ENCODE peak calls at places on chromosomes 3 and 15, in eight cellular contexts. Q is GM04504, G is dorsolateral prefrontal cortex, B is heart right ventricle, V is aorta, K is activated T-helper 1 cell treated with Interleukin-2 at 50 U/mL for 16 hours, J is upper lobe of left lung, P is endothelial cell. N is an unnamed sample.

GRCh38 chr3:45640091-45640507 is 45.5 kb downstream of the LIMD1 start:
- DNase-seq in Q (no peak), G (no peak), B (no peak), V (no peak), K (no peak), J (no peak), P (no peak), N (no peak)

GRCh38 chr3:47583320-47584075 is 4.8 kb upstream of the CSPG5 start:
- DNase-seq in Q (no peak), G (no peak), B (no peak), V (no peak), K (no peak), J (no peak), P (no peak), N (no peak)

GRCh38 chr3:127059032-127059560 is 76.2 kb downstream of the PLXNA1 start:
- DNase-seq in Q (no peak), G (no peak), B (no peak), V (no peak), K (no peak), J (no peak), P (no peak), N (no peak)

GRCh38 chr15:70853855-70854668 is at the start of gene LARP6:
- DNase-seq in Q (no peak), G (peak), B (peak), V (peak), K (no peak), J (peak), P (peak), N (no peak)

GRCh38 chr3:14532691-14533456 is 7.3 kb downstream of the GRIP2 start:
- DNase-seq in Q (no peak), G (no peak), B (peak), V (peak), K (no peak), J (no peak), P (peak), N (no peak)

GRCh38 chr3:101878589-101878988 is 29.3 kb downstream of the NFKBIZ start:
- DNase-seq in Q (no peak), G (no peak), B (no peak), V (no peak), K (no peak), J (no peak), P (no peak), N (no peak)

GRCh38 chr15:49155110-49155833 is at the start of gene COPS2:
- DNase-seq in Q (peak), G (peak), B (peak), V (peak), K (peak), J (peak), P (peak), N (peak)

GRCh38 chr3:37641556-37641955 is 220.1 kb upstream of the CTDSPL start:
- DNase-seq in Q (no peak), G (no peak), B (no peak), V (no peak), K (no peak), J (no peak), P (no peak), N (no peak)

GRCh38 chr15:67125589-67126502 is 60.4 kb downstream of the SMAD3 start:
- DNase-seq in Q (peak), G (no peak), B (peak), V (peak), K (no peak), J (no peak), P (no peak), N (no peak)